ENCODE peak calls at places on chromosomes 6 and 20, in six cellular contexts. A, J, L, Y, N and T are unnamed samples.

GRCh38 chr20:49340161-49340966 is 62.5 kb upstream of the ZNFX1 start:
- DNase-seq in A (no peak), J (no peak), L (peak), Y (no peak), N (no peak), T (no peak)

GRCh38 chr6:137094411-137095008 is 49.7 kb upstream of the IL20RA start:
- DNase-seq in A (no peak), J (peak), L (no peak), Y (peak), N (peak), T (peak)

GRCh38 chr6:24930386-24930785 is 5.4 kb downstream of the RIPOR2 start:
- DNase-seq in A (no peak), J (no peak), L (no peak), Y (no peak), N (no peak), T (no peak)

GRCh38 chr6:127879685-127880084 is 21.2 kb downstream of the THEMIS start:
- DNase-seq in A (no peak), J (no peak), L (no peak), Y (peak), N (peak), T (no peak)

GRCh38 chr20:56517641-56518040 is 6.9 kb upstream of the FAM209A start:
- DNase-seq in A (no peak), J (no peak), L (no peak), Y (no peak), N (no peak), T (no peak)

GRCh38 chr6:95417856-95418255 is 159.5 kb upstream of the MANEA start:
- DNase-seq in A (no peak), J (no peak), L (no peak), Y (no peak), N (no peak), T (no peak)

GRCh38 chr20:41553142-41553879 is 64.9 kb downstream of the CHD6 start:
- DNase-seq in A (no peak), J (no peak), L (no peak), Y (no peak), N (no peak), T (no peak)

GRCh38 chr6:132937466-132937906 is 123.1 kb downstream of the RPS12 start:
- DNase-seq in A (no peak), J (peak), L (no peak), Y (peak), N (peak), T (no peak)

GRCh38 chr6:138371720-138372119 is 6.0 kb upstream of the SMIM28 start:
- DNase-seq in A (no peak), J (no peak), L (no peak), Y (no peak), N (no peak), T (no peak)

GRCh38 chr20:35305682-35306556 is 13.7 kb upstream of the FAM83C start:
- DNase-seq in A (no peak), J (no peak), L (peak), Y (no peak), N (no peak), T (no peak)

GRCh38 chr20:25304025-25304549 is 56.2 kb downstream of the PYGB start:
- DNase-seq in A (no peak), J (no peak), L (no peak), Y (no peak), N (no peak), T (no peak)

GRCh38 chr20:25459916-25460590 is 52.6 kb downstream of the GINS1 start:
- DNase-seq in A (no peak), J (no peak), L (no peak), Y (no peak), N (no peak), T (no peak)

GRCh38 chr6:2563635-2564034 is 187.1 kb downstream of the MYLK4 start:
- DNase-seq in A (no peak), J (peak), L (no peak), Y (no peak), N (no peak), T (no peak)

GRCh38 chr20:63051911-63052310 is 45.1 kb upstream of the BHLHE23 start:
- DNase-seq in A (no peak), J (no peak), L (no peak), Y (no peak), N (no peak), T (no peak)

GRCh38 chr6:75830959-75831885 is 82.2 kb downstream of the MYO6 start:
- DNase-seq in A (no peak), J (peak), L (no peak), Y (no peak), N (no peak), T (no peak)

GRCh38 chr6:16730720-16731502 is 30.3 kb downstream of the ATXN1 start:
- DNase-seq in A (no peak), J (no peak), L (no peak), Y (no peak), N (no peak), T (no peak)

GRCh38 chr20:44301285-44301684 is 9.7 kb downstream of the FITM2 start:
- DNase-seq in A (no peak), J (no peak), L (no peak), Y (no peak), N (no peak), T (no peak)

GRCh38 chr6:131023834-131024504 is 39.1 kb downstream of the EPB41L2 start:
- DNase-seq in A (no peak), J (no peak), L (no peak), Y (no peak), N (no peak), T (no peak)

GRCh38 chr6:108610270-108610839 is 49.6 kb downstream of the FOXO3 start:
- DNase-seq in A (no peak), J (no peak), L (no peak), Y (no peak), N (no peak), T (no peak)